ENCODE peak calls at places on chromosomes 1 and 21, in nine cellular contexts. One of them, this sample, is unnamed.

GRCh38 chr1:91026777-91027176 is 4.9 kb upstream of the ZNF644 start:
- DNase-seq in type B pancreatic cell: no peak
- DNase-seq in lung: no peak
- DNase-seq in neural progenitor cell: no peak
- DNase-seq in left ventricle myocardium inferior: no peak
- DNase-seq in GM06990: no peak
- DNase-seq in HFF-Myc: no peak
- DNase-seq in left lung: no peak
- DNase-seq in hepatocyte: no peak
- DNase-seq in this sample: peak; percentile 50

GRCh38 chr1:193183019-193183643 is 3.3 kb downstream of the B3GALT2 start:
- DNase-seq in type B pancreatic cell: no peak
- DNase-seq in lung: no peak
- DNase-seq in neural progenitor cell: peak; percentile 50
- DNase-seq in left ventricle myocardium inferior: no peak
- DNase-seq in GM06990: no peak
- DNase-seq in HFF-Myc: peak; percentile 38
- DNase-seq in left lung: no peak
- DNase-seq in hepatocyte: peak; percentile 77
- DNase-seq in this sample: peak; percentile 66

GRCh38 chr1:11550664-11551283 is 71.8 kb downstream of the DISP3 start:
- DNase-seq in type B pancreatic cell: peak; percentile 87
- DNase-seq in lung: peak; percentile 53
- DNase-seq in neural progenitor cell: peak; percentile 97
- DNase-seq in left ventricle myocardium inferior: peak; percentile 42
- DNase-seq in GM06990: no peak
- DNase-seq in HFF-Myc: peak; percentile 78
- DNase-seq in left lung: no peak
- DNase-seq in hepatocyte: peak; percentile 92
- DNase-seq in this sample: peak; percentile 85

GRCh38 chr21:37914211-37914900 is 1.9 kb downstream of the KCNJ6 start:
- DNase-seq in type B pancreatic cell: no peak
- DNase-seq in lung: no peak
- DNase-seq in neural progenitor cell: peak; percentile 85
- DNase-seq in left ventricle myocardium inferior: no peak
- DNase-seq in GM06990: no peak
- DNase-seq in HFF-Myc: no peak
- DNase-seq in left lung: peak; percentile 81
- DNase-seq in hepatocyte: peak; percentile 74
- DNase-seq in this sample: peak; percentile 33

GRCh38 chr1:33446590-33446989 is 15.7 kb upstream of the PHC2 start:
- DNase-seq in type B pancreatic cell: no peak
- DNase-seq in lung: no peak
- DNase-seq in neural progenitor cell: no peak
- DNase-seq in left ventricle myocardium inferior: no peak
- DNase-seq in GM06990: no peak
- DNase-seq in HFF-Myc: no peak
- DNase-seq in left lung: no peak
- DNase-seq in hepatocyte: no peak
- DNase-seq in this sample: no peak

GRCh38 chr1:150151291-150152181 is 1.8 kb downstream of the PLEKHO1 start:
- DNase-seq in type B pancreatic cell: no peak
- DNase-seq in lung: no peak
- DNase-seq in neural progenitor cell: no peak
- DNase-seq in left ventricle myocardium inferior: no peak
- DNase-seq in GM06990: peak; percentile 78
- DNase-seq in HFF-Myc: no peak
- DNase-seq in left lung: no peak
- DNase-seq in hepatocyte: no peak
- DNase-seq in this sample: no peak

GRCh38 chr1:88851303-88852063 is 39.9 kb downstream of the GTF2B start:
- DNase-seq in type B pancreatic cell: no peak
- DNase-seq in lung: no peak
- DNase-seq in neural progenitor cell: no peak
- DNase-seq in left ventricle myocardium inferior: no peak
- DNase-seq in GM06990: no peak
- DNase-seq in HFF-Myc: no peak
- DNase-seq in left lung: no peak
- DNase-seq in hepatocyte: no peak
- DNase-seq in this sample: no peak

GRCh38 chr1:22379566-22379965 is 72.1 kb upstream of the ZBTB40 start:
- DNase-seq in type B pancreatic cell: no peak
- DNase-seq in lung: no peak
- DNase-seq in neural progenitor cell: peak; percentile 15
- DNase-seq in left ventricle myocardium inferior: no peak
- DNase-seq in GM06990: no peak
- DNase-seq in HFF-Myc: peak; percentile 92
- DNase-seq in left lung: no peak
- DNase-seq in hepatocyte: no peak
- DNase-seq in this sample: no peak

GRCh38 chr1:80656011-80656627 is 1144.6 kb upstream of the ADGRL2 start:
- DNase-seq in type B pancreatic cell: no peak
- DNase-seq in lung: no peak
- DNase-seq in neural progenitor cell: peak; percentile 58
- DNase-seq in left ventricle myocardium inferior: no peak
- DNase-seq in GM06990: no peak
- DNase-seq in HFF-Myc: no peak
- DNase-seq in left lung: no peak
- DNase-seq in hepatocyte: peak; percentile 71
- DNase-seq in this sample: peak; percentile 60

GRCh38 chr1:187928288-187928687 is 1099.5 kb downstream of the PLA2G4A start:
- DNase-seq in type B pancreatic cell: no peak
- DNase-seq in lung: no peak
- DNase-seq in neural progenitor cell: peak; percentile 83
- DNase-seq in left ventricle myocardium inferior: no peak
- DNase-seq in GM06990: no peak
- DNase-seq in HFF-Myc: no peak
- DNase-seq in left lung: no peak
- DNase-seq in hepatocyte: peak; percentile 67
- DNase-seq in this sample: peak; percentile 63

DNA sequence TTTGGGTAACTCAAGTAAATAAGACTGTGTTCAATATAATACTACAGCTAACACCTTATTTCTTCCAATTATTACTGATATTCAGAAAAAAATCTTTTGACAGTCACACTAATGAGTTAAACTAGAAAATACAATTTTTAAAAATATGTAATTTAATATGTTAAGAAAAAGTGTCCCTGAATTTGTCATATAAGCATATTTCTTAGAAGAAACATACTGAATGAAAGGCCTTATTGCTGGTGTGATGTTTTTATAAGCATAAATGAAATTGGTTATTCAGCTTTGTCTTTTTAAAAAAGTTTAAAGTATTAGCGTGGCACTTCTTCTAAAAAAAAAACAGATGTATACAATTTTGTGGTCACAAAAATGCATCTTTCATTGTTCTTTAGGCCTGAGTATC is 267.3 kb downstream of the NEGR1 start:
- DNase-seq in type B pancreatic cell: no peak
- DNase-seq in lung: no peak
- DNase-seq in neural progenitor cell: no peak
- DNase-seq in left ventricle myocardium inferior: no peak
- DNase-seq in GM06990: no peak
- DNase-seq in HFF-Myc: no peak
- DNase-seq in left lung: no peak
- DNase-seq in hepatocyte: no peak
- DNase-seq in this sample: no peak
- TF ChIP-seq CTCF in type B pancreatic cell: no peak
- TF ChIP-seq CTCF in lung: no peak
- TF ChIP-seq CTCF in neural progenitor cell: no peak
- TF ChIP-seq CTCF in left ventricle myocardium inferior: no peak
- TF ChIP-seq CTCF in GM06990: no peak
- TF ChIP-seq CTCF in HFF-Myc: no peak
- TF ChIP-seq CTCF in left lung: no peak
- TF ChIP-seq CTCF in hepatocyte: no peak
- TF ChIP-seq CTCF in this sample: no peak

GRCh38 chr1:234212764-234213406 is 160.4 kb upstream of the COA6 start:
- DNase-seq in type B pancreatic cell: no peak
- DNase-seq in lung: no peak
- DNase-seq in neural progenitor cell: peak; percentile 79
- DNase-seq in left ventricle myocardium inferior: no peak
- DNase-seq in GM06990: no peak
- DNase-seq in HFF-Myc: peak; percentile 15
- DNase-seq in left lung: no peak
- DNase-seq in hepatocyte: peak; percentile 56
- DNase-seq in this sample: peak; percentile 69
- TF ChIP-seq CTCF in type B pancreatic cell: peak; percentile 82
- TF ChIP-seq CTCF in lung: no peak
- TF ChIP-seq CTCF in neural progenitor cell: peak; percentile 83
- TF ChIP-seq CTCF in left ventricle myocardium inferior: peak; percentile 54
- TF ChIP-seq CTCF in GM06990: peak; percentile 84
- TF ChIP-seq CTCF in HFF-Myc: peak; percentile 52
- TF ChIP-seq CTCF in left lung: peak; percentile 30
- TF ChIP-seq CTCF in hepatocyte: peak; percentile 42
- TF ChIP-seq CTCF in this sample: peak; percentile 51

DNA sequence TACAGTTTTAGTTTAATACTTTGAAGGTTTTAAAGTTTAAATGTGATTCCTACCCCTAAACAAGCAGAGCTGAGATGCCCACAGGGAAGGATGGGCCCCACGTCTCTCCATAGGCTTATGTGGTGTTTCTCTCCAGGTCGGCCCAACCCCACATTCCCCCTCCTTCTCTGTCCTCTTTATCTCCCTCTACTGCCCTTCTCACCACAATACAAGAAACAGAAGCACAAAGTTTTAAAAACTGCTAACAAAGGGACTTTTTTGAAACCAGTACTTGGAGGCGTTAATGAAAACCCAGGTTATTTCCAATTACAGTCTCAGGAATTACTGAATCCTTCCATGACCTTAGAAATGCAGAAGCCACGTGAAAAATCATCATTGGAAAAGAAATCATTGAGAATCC is 324.0 kb downstream of the NTNG1 start:
- DNase-seq in type B pancreatic cell: no peak
- DNase-seq in lung: no peak
- DNase-seq in neural progenitor cell: peak; percentile 27
- DNase-seq in left ventricle myocardium inferior: no peak
- DNase-seq in GM06990: no peak
- DNase-seq in HFF-Myc: no peak
- DNase-seq in left lung: no peak
- DNase-seq in hepatocyte: no peak
- DNase-seq in this sample: no peak
- TF ChIP-seq CTCF in type B pancreatic cell: no peak
- TF ChIP-seq CTCF in lung: no peak
- TF ChIP-seq CTCF in neural progenitor cell: peak; percentile 39
- TF ChIP-seq CTCF in left ventricle myocardium inferior: no peak
- TF ChIP-seq CTCF in GM06990: peak; percentile 35
- TF ChIP-seq CTCF in HFF-Myc: no peak
- TF ChIP-seq CTCF in left lung: no peak
- TF ChIP-seq CTCF in hepatocyte: peak; percentile 7
- TF ChIP-seq CTCF in this sample: no peak

GRCh38 chr1:94737124-94737998 is 82.8 kb upstream of the SLC44A3 start:
- DNase-seq in type B pancreatic cell: no peak
- DNase-seq in lung: no peak
- DNase-seq in neural progenitor cell: no peak
- DNase-seq in left ventricle myocardium inferior: no peak
- DNase-seq in GM06990: no peak
- DNase-seq in HFF-Myc: no peak
- DNase-seq in left lung: no peak
- DNase-seq in hepatocyte: peak; percentile 44
- DNase-seq in this sample: no peak

GRCh38 chr1:94739521-94740061 is 80.6 kb upstream of the SLC44A3 start:
- DNase-seq in type B pancreatic cell: no peak
- DNase-seq in lung: no peak
- DNase-seq in neural progenitor cell: no peak
- DNase-seq in left ventricle myocardium inferior: no peak
- DNase-seq in GM06990: no peak
- DNase-seq in HFF-Myc: peak; percentile 77
- DNase-seq in left lung: no peak
- DNase-seq in hepatocyte: no peak
- DNase-seq in this sample: peak; percentile 64

GRCh38 chr1:94736549-94736948 is 83.6 kb upstream of the SLC44A3 start:
- DNase-seq in type B pancreatic cell: no peak
- DNase-seq in lung: no peak
- DNase-seq in neural progenitor cell: no peak
- DNase-seq in left ventricle myocardium inferior: no peak
- DNase-seq in GM06990: no peak
- DNase-seq in HFF-Myc: no peak
- DNase-seq in left lung: no peak
- DNase-seq in hepatocyte: no peak
- DNase-seq in this sample: no peak

GRCh38 chr1:94736073-94736472 is 84.1 kb upstream of the SLC44A3 start:
- DNase-seq in type B pancreatic cell: no peak
- DNase-seq in lung: no peak
- DNase-seq in neural progenitor cell: no peak
- DNase-seq in left ventricle myocardium inferior: no peak
- DNase-seq in GM06990: no peak
- DNase-seq in HFF-Myc: no peak
- DNase-seq in left lung: no peak
- DNase-seq in hepatocyte: no peak
- DNase-seq in this sample: no peak

GRCh38 chr1:94738371-94738770 is 81.8 kb upstream of the SLC44A3 start:
- DNase-seq in type B pancreatic cell: no peak
- DNase-seq in lung: no peak
- DNase-seq in neural progenitor cell: no peak
- DNase-seq in left ventricle myocardium inferior: no peak
- DNase-seq in GM06990: no peak
- DNase-seq in HFF-Myc: no peak
- DNase-seq in left lung: no peak
- DNase-seq in hepatocyte: no peak
- DNase-seq in this sample: no peak
- TF ChIP-seq CTCF in type B pancreatic cell: no peak
- TF ChIP-seq CTCF in lung: no peak
- TF ChIP-seq CTCF in neural progenitor cell: no peak
- TF ChIP-seq CTCF in left ventricle myocardium inferior: no peak
- TF ChIP-seq CTCF in GM06990: no peak
- TF ChIP-seq CTCF in HFF-Myc: no peak
- TF ChIP-seq CTCF in left lung: no peak
- TF ChIP-seq CTCF in hepatocyte: no peak
- TF ChIP-seq CTCF in this sample: no peak

GRCh38 chr1:153626477-153626928 is 802 bp downstream of the S100A13 start:
- DNase-seq in type B pancreatic cell: no peak
- DNase-seq in lung: no peak
- DNase-seq in neural progenitor cell: no peak
- DNase-seq in left ventricle myocardium inferior: no peak
- DNase-seq in GM06990: no peak
- DNase-seq in HFF-Myc: no peak
- DNase-seq in left lung: no peak
- DNase-seq in hepatocyte: no peak
- DNase-seq in this sample: no peak
- TF ChIP-seq CTCF in type B pancreatic cell: no peak
- TF ChIP-seq CTCF in lung: no peak
- TF ChIP-seq CTCF in neural progenitor cell: no peak
- TF ChIP-seq CTCF in left ventricle myocardium inferior: no peak
- TF ChIP-seq CTCF in GM06990: no peak
- TF ChIP-seq CTCF in HFF-Myc: no peak
- TF ChIP-seq CTCF in left lung: no peak
- TF ChIP-seq CTCF in hepatocyte: no peak
- TF ChIP-seq CTCF in this sample: no peak